ENCODE peak calls at places on chromosomes 13 and 19, in four cellular contexts. K, N, I and L are unnamed samples.

GRCh38 chr19:6694147-6694815 is 24.3 kb upstream of the TNFSF14 start:
- DNase-seq in I (no peak), K (no peak), N (no peak), L (no peak)

GRCh38 chr19:7550987-7551761 is 15.7 kb downstream of the PNPLA6 start:
- DNase-seq in N (peak), K (peak), I (peak), L (peak)

GRCh38 chr13:114027046-114027760 is 53.3 kb upstream of the C13orf46 start:
- DNase-seq in N (no peak), I (no peak), K (peak), L (no peak)

GRCh38 chr19:29383696-29384095 is 142.1 kb upstream of the VSTM2B start:
- DNase-seq in K (no peak), I (no peak), N (no peak), L (no peak)

GRCh38 chr19:6711605-6712004 is 8.8 kb downstream of the C3 start:
- DNase-seq in I (no peak), N (no peak), K (no peak), L (no peak)

GRCh38 chr19:31761281-31761913 is 412.2 kb upstream of the TSHZ3 start:
- DNase-seq in I (peak), K (no peak), N (no peak), L (no peak)

GRCh38 chr13:49052801-49053200 is 77.1 kb downstream of the FNDC3A start:
- DNase-seq in N (no peak), K (peak), I (no peak), L (peak)

GRCh38 chr13:76048675-76049396 is 412.7 kb downstream of the LMO7 start:
- DNase-seq in K (no peak), N (no peak), I (no peak), L (no peak)

GRCh38 chr19:23799321-23799720 is 40.6 kb upstream of the ZNF681 start:
- DNase-seq in I (no peak), N (no peak), K (no peak), L (no peak)

GRCh38 chr13:73015799-73016198 is 43.0 kb upstream of the KLF5 start:
- DNase-seq in K (no peak), N (no peak), I (no peak), L (no peak)

GRCh38 chr19:55459950-55460657 is 1.3 kb downstream of the ISOC2 start:
- DNase-seq in I (no peak), N (no peak), K (peak), L (no peak)

GRCh38 chr13:73661687-73662425 is 472.3 kb downstream of the KLF12 start:
- DNase-seq in I (peak), K (no peak), N (no peak), L (no peak)

GRCh38 chr13:45658586-45659235 is 43.2 kb upstream of the ERICH6B start:
- DNase-seq in N (no peak), I (no peak), K (peak), L (peak)

GRCh38 chr13:28586585-28587540 is 72.1 kb upstream of the POMP start:
- DNase-seq in K (no peak), I (no peak), N (no peak), L (no peak)

GRCh38 chr19:41531438-41532311 is 44.3 kb upstream of the CEACAM21 start:
- DNase-seq in N (no peak), I (no peak), K (peak), L (peak)

GRCh38 chr19:4233282-4233853 is 4.0 kb downstream of the EBI3 start:
- DNase-seq in N (no peak), I (peak), K (peak), L (peak)

GRCh38 chr13:51000576-51001260 is 91.1 kb downstream of the RNASEH2B start:
- DNase-seq in N (no peak), K (peak), I (no peak), L (peak)

GRCh38 chr13:62356977-62357376 is 941.3 kb upstream of the PCDH20 start:
- DNase-seq in K (peak), I (no peak), N (no peak), L (no peak)

GRCh38 chr19:34662919-34663318 is 14.0 kb downstream of the SCGB2B2 start:
- DNase-seq in K (no peak), I (peak), N (no peak), L (no peak)

GRCh38 chr13:72782717-72783116 is 784 bp downstream of the PIBF1 start:
- DNase-seq in N (no peak), K (peak), I (no peak), L (no peak)

GRCh38 chr19:12783226-12783848 is 7.9 kb upstream of the JUNB start:
- DNase-seq in N (no peak), I (no peak), K (no peak), L (no peak)

GRCh38 chr13:30908416-30908980 is 2.4 kb downstream of the MEDAG start:
- DNase-seq in K (peak), I (no peak), N (no peak), L (no peak)

GRCh38 chr19:40690050-40690698 is at the start of gene NUMBL:
- DNase-seq in K (no peak), I (no peak), N (peak), L (no peak)

GRCh38 chr19:33273881-33274662 is 28.3 kb downstream of the CEBPA start:
- DNase-seq in K (peak), N (no peak), I (no peak), L (no peak)

GRCh38 chr19:13053761-13054604 is 48.7 kb downstream of the LYL1 start:
- DNase-seq in K (peak), N (peak), I (no peak), L (peak)

GRCh38 chr13:46964789-46965527 is 68.1 kb upstream of the HTR2A start:
- DNase-seq in K (peak), I (no peak), N (no peak), L (no peak)

GRCh38 chr13:66565261-66565660 is 664.9 kb downstream of the PCDH9 start:
- DNase-seq in N (no peak), K (no peak), I (no peak), L (no peak)

GRCh38 chr13:79462895-79463294 is 18.1 kb upstream of the NDFIP2 start:
- DNase-seq in N (no peak), I (no peak), K (no peak), L (no peak)

GRCh38 chr19:53076984-53077383 is 26.2 kb downstream of the ZNF160 start:
- DNase-seq in N (peak), K (peak), I (peak), L (peak)

GRCh38 chr19:5138606-5139594 is 170.0 kb downstream of the KDM4B start:
- DNase-seq in I (no peak), N (no peak), K (peak), L (peak)

GRCh38 chr13:81872581-81872980 is 1531.7 kb upstream of the SPRY2 start:
- DNase-seq in N (peak), I (peak), K (no peak), L (no peak)

GRCh38 chr13:40666058-40666904 is at the start of gene FOXO1:
- DNase-seq in N (peak), K (peak), I (peak), L (peak)

GRCh38 chr19:33486936-33487793 is 34.4 kb downstream of the PEPD start:
- DNase-seq in K (no peak), N (no peak), I (no peak), L (no peak)

GRCh38 chr13:30725331-30726085 is 9.8 kb upstream of the ALOX5AP start:
- DNase-seq in I (no peak), K (peak), N (no peak), L (no peak)

GRCh38 chr13:26497991-26498423 is 59.5 kb upstream of the WASF3 start:
- DNase-seq in K (peak), I (no peak), N (no peak), L (no peak)

GRCh38 chr19:35223084-35223790 is 5.3 kb downstream of the FAM187B start:
- DNase-seq in K (no peak), I (no peak), N (no peak), L (no peak)

GRCh38 chr13:23899555-23899954 is 2.3 kb upstream of the C1QTNF9B start:
- DNase-seq in K (peak), I (no peak), N (no peak), L (peak)

GRCh38 chr19:2631213-2631821 is 71.2 kb downstream of the GNG7 start:
- DNase-seq in N (no peak), K (peak), I (no peak), L (no peak)
- H2AFZ ChIP-seq in N (no peak), K (no peak), I (no peak), L (no peak)

DNA sequence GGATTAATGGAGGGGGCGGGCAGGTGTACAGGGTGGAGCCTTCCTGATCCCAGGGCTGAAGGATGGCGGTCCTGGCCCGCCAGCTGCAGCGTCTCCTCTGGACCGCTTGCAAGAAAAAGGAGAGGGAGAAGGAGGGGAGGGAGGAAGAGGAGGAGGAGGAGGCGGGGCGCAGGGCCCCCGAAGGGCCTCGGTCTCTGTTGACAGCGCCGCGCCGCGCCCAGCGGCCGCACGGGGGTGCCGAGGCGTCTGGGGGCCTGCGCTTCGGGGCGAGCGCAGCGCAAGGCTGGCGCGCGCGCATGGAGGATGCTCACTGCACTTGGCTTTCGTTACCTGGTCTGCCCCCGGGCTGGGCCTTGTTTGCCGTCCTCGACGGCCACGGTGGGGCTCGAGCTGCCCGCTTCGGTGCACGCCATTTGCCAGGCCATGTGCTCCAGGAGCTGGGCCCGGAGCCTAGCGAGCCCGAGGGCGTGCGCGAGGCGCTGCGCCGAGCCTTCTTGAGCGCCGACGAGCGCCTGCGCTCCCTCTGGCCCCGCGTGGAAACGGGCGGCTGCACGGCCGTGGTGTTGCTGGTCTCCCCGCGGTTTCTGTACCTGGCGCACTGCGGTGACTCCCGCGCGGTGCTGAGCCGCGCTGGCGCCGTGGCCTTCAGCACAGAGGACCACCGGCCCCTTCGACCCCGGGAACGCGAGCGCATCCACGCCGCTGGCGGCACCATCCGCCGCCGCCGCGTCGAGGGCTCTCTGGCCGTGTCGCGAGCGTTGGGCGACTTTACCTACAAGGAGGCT is at the start of gene PPM1N:
- DNase-seq in N (no peak), I (peak), K (peak), L (no peak)
- H3K23ac ChIP-seq in N (peak), I (no peak), K (peak), L (peak)

GRCh38 chr19:10100163-10100785 is 2.2 kb downstream of the ANGPTL6 start:
- DNase-seq in I (no peak), K (no peak), N (no peak), L (no peak)

GRCh38 chr19:10093295-10094186 is 7.4 kb downstream of the SHFL start:
- DNase-seq in N (no peak), I (no peak), K (no peak), L (no peak)

GRCh38 chr19:10095948-10096614 is 6.4 kb downstream of the ANGPTL6 start:
- DNase-seq in I (peak), K (peak), N (peak), L (peak)

GRCh38 chr19:10095622-10095947 is 6.9 kb downstream of the ANGPTL6 start:
- DNase-seq in I (no peak), K (no peak), N (no peak), L (no peak)

GRCh38 chr19:10096615-10096963 is 5.9 kb downstream of the ANGPTL6 start:
- DNase-seq in K (no peak), N (no peak), I (no peak), L (peak)
- H2AFZ ChIP-seq in K (peak), N (peak), I (no peak), L (peak)

DNA sequence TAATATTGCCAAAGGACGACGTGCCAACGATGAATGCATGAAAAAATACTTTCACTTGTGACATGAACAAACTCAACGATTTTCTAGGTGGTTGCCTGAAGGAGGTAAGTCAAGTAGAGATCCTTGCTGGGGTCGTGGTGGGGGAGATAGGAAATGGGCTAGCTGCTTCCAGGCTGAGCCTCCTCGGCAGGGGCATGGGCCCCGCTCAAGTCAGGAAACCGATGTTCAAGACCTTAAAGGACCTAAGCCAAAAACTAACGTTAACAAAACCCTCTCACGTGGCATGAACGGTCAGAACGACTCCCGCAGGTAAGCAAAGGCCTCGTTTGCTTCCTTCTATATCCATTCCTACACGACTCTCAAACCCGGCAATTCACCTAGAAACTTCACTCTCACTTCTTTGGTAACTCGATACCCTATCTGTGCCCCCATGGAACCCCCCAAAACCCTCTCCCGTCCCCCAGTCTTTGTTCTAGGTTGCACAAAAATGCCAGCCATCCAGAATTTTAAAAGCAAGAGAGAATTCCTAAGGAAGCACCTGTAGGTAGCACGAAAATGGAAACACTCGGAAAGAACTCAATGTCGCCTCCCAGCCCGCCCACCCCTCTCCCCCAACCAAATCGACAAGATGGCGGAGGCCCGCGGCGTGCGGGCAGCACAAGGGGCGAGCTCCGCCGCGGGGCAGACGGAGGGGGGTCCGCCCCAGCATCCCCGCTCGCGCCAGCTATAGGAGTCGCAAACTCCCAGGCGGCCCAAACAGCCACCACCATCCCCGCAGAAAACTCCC is 13.6 kb downstream of the ACP4 start:
- DNase-seq in N (no peak), I (no peak), K (no peak), L (peak)
- H3K23ac ChIP-seq in N (peak), I (no peak), K (peak), L (peak)

GRCh38 chr13:98785968-98786367 is 33.5 kb upstream of the SLC15A1 start:
- DNase-seq in I (no peak), K (no peak), N (no peak), L (no peak)

GRCh38 chr13:98784666-98785065 is 32.2 kb upstream of the SLC15A1 start:
- DNase-seq in K (no peak), I (no peak), N (no peak), L (no peak)

GRCh38 chr13:98787173-98787572 is 34.7 kb upstream of the SLC15A1 start:
- DNase-seq in I (no peak), N (no peak), K (no peak), L (no peak)

GRCh38 chr13:98783856-98784478 is 31.5 kb upstream of the SLC15A1 start:
- DNase-seq in I (no peak), K (no peak), N (no peak), L (peak)

DNA sequence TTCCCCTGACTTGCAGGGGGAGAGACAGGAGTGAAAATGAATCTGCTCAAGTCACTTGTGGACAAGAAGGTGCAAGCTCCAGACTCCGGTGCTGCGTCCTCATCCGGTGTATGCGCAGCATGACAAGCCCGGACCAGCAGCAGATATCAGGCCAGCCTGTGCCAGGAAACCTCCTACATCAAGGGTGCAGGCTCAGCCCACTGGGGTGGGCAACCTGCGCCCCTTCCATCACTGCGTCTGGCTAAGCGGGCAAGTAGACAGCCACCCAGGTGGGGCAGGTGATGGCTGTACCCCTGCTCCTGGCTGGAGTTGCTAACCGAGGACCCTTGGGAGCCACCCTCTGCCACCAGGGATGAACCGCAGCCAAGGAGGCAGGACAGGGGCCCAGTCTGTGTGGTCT is 32.9 kb upstream of the SLC15A1 start:
- DNase-seq in N (no peak), I (no peak), K (no peak), L (no peak)
- H2AFZ ChIP-seq in N (no peak), I (no peak), K (no peak), L (no peak)

DNA sequence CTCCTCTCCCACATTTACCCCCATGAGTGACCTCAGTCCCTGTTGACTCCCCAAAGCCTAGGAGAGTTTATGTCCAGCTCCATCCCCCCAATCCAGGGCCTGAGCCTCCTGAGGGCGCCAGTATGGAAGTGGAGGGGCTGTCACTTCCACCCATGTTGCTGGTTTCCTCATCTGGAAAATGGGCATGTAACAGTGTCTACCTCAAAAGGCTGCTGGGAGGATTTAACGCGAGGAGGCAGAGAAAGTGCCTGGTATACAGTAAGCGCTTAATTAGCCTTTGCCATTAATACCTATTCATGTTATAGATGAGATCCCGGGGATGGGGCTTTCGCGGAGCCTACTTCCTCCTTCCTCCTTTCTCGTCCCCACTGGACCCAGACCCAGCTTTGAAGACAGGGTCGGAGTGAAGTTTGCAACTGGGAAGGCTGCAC is 477 bp downstream of the TYK2 start:
- DNase-seq in K (no peak), N (no peak), I (no peak), L (no peak)
- H3K23ac ChIP-seq in K (peak), N (no peak), I (no peak), L (no peak)

DNA sequence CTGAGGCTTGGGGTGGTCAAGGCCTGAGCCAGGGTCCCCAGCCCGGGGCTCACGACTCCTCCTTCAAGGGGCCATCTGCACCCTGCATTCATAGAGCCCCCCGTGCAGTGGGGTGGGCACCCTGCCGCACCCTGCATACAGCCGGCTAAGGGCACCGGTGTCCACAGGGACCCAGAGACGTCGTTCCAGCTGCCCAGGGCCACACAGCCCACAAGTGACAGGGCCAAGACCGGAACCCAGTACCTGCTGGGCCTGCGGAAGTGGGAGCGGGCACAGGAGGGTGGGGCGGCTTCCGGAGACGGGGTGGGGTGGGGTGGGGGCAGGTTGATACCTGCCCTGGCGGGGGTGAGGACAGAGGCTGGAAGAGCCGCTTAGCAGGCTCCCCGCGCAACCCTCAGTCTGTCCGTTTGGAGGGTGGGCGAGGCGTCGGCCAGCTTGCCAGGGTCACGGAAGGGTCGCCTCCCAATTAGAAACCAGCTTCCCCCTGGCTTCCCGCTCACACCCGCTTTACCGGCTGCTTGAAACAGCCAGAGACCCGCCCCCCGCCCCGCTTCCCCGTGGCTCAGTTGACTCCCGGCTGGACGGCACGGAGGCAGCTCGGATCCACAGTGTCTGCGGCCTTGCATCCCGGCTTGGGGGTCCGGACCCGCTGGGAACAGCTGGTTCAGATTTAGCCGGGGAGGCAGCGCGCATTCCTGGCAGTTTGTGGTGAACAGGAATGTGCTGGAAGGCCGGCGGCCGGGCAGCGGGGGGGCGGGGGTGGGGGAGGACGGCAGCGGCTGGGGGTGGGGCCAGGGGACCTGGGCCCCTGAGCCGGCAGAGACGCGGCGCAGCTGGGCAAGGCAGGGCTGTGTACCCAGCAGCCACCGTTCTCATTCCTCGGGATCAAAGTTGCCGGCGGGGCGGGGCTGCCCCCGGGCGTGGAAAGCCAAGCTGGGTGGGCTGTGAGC is 1.8 kb downstream of the CNN2 start:
- DNase-seq in K (peak), I (peak), N (peak), L (peak)
- H2AFZ ChIP-seq in K (peak), I (no peak), N (peak), L (no peak)